ENCODE peak calls at places on chromosomes 3 and 15, in nine cellular contexts. One of them, this sample, is unnamed.

GRCh38 chr3:120497318-120497717 is 46.5 kb upstream of the FSTL1 start:
- DNase-seq in esophagus squamous epithelium: no peak
- DNase-seq in MCF 10A: peak; percentile 84
- DNase-seq in NCI-H69: no peak
- DNase-seq in dorsolateral prefrontal cortex: no peak
- DNase-seq in endodermal cell: no peak
- DNase-seq in activated naive CD8-positive, alpha-beta T cell treated with anti-CD3 and anti-CD28 coated beads, Interleukin-2, amount 50 U/mL, for 24 hours: no peak
- DNase-seq in naive thymus-derived CD8-positive, alpha-beta T cell: no peak
- DNase-seq in WTC11: no peak
- DNase-seq in this sample: no peak

GRCh38 chr3:48232734-48233133 is 8.2 kb upstream of the ZNF589 start:
- DNase-seq in esophagus squamous epithelium: no peak
- DNase-seq in MCF 10A: peak; percentile 87
- DNase-seq in NCI-H69: peak; percentile 88
- DNase-seq in dorsolateral prefrontal cortex: peak; percentile 84
- DNase-seq in endodermal cell: peak; percentile 93
- DNase-seq in activated naive CD8-positive, alpha-beta T cell treated with anti-CD3 and anti-CD28 coated beads, Interleukin-2, amount 50 U/mL, for 24 hours: peak; percentile 69
- DNase-seq in naive thymus-derived CD8-positive, alpha-beta T cell: peak; percentile 28
- DNase-seq in WTC11: peak; percentile 86
- DNase-seq in this sample: no peak

GRCh38 chr15:82890338-82891024 is 62.0 kb downstream of the HOMER2 start:
- DNase-seq in esophagus squamous epithelium: no peak
- DNase-seq in MCF 10A: no peak
- DNase-seq in NCI-H69: no peak
- DNase-seq in dorsolateral prefrontal cortex: no peak
- DNase-seq in endodermal cell: no peak
- DNase-seq in activated naive CD8-positive, alpha-beta T cell treated with anti-CD3 and anti-CD28 coated beads, Interleukin-2, amount 50 U/mL, for 24 hours: no peak
- DNase-seq in naive thymus-derived CD8-positive, alpha-beta T cell: no peak
- DNase-seq in WTC11: no peak
- DNase-seq in this sample: no peak

GRCh38 chr3:150761831-150762661 is 923 bp downstream of the SIAH2 start:
- DNase-seq in esophagus squamous epithelium: no peak
- DNase-seq in MCF 10A: peak; percentile 75
- DNase-seq in NCI-H69: peak; percentile 70
- DNase-seq in dorsolateral prefrontal cortex: no peak
- DNase-seq in endodermal cell: peak; percentile 79
- DNase-seq in activated naive CD8-positive, alpha-beta T cell treated with anti-CD3 and anti-CD28 coated beads, Interleukin-2, amount 50 U/mL, for 24 hours: peak; percentile 40
- DNase-seq in naive thymus-derived CD8-positive, alpha-beta T cell: no peak
- DNase-seq in WTC11: peak; percentile 31
- DNase-seq in this sample: peak; percentile 16

GRCh38 chr15:63348392-63348791 is 33.3 kb downstream of the CA12 start:
- DNase-seq in esophagus squamous epithelium: no peak
- DNase-seq in MCF 10A: peak; percentile 82
- DNase-seq in NCI-H69: peak; percentile 85
- DNase-seq in dorsolateral prefrontal cortex: no peak
- DNase-seq in endodermal cell: no peak
- DNase-seq in activated naive CD8-positive, alpha-beta T cell treated with anti-CD3 and anti-CD28 coated beads, Interleukin-2, amount 50 U/mL, for 24 hours: no peak
- DNase-seq in naive thymus-derived CD8-positive, alpha-beta T cell: no peak
- DNase-seq in WTC11: no peak
- DNase-seq in this sample: no peak

GRCh38 chr3:33716227-33716626 is 1.8 kb downstream of the CLASP2 start:
- DNase-seq in esophagus squamous epithelium: no peak
- DNase-seq in MCF 10A: peak; percentile 48
- DNase-seq in NCI-H69: no peak
- DNase-seq in dorsolateral prefrontal cortex: no peak
- DNase-seq in endodermal cell: no peak
- DNase-seq in activated naive CD8-positive, alpha-beta T cell treated with anti-CD3 and anti-CD28 coated beads, Interleukin-2, amount 50 U/mL, for 24 hours: no peak
- DNase-seq in naive thymus-derived CD8-positive, alpha-beta T cell: no peak
- DNase-seq in WTC11: no peak
- DNase-seq in this sample: no peak

GRCh38 chr15:67039349-67040075 is 25.9 kb upstream of the SMAD3 start:
- DNase-seq in esophagus squamous epithelium: no peak
- DNase-seq in MCF 10A: peak; percentile 54
- DNase-seq in NCI-H69: peak; percentile 21
- DNase-seq in dorsolateral prefrontal cortex: no peak
- DNase-seq in endodermal cell: peak; percentile 90
- DNase-seq in activated naive CD8-positive, alpha-beta T cell treated with anti-CD3 and anti-CD28 coated beads, Interleukin-2, amount 50 U/mL, for 24 hours: no peak
- DNase-seq in naive thymus-derived CD8-positive, alpha-beta T cell: no peak
- DNase-seq in WTC11: peak; percentile 63
- DNase-seq in this sample: no peak

GRCh38 chr15:55999635-56000034 is 6.2 kb upstream of the NEDD4 start:
- DNase-seq in esophagus squamous epithelium: no peak
- DNase-seq in MCF 10A: peak; percentile 80
- DNase-seq in NCI-H69: no peak
- DNase-seq in dorsolateral prefrontal cortex: no peak
- DNase-seq in endodermal cell: no peak
- DNase-seq in activated naive CD8-positive, alpha-beta T cell treated with anti-CD3 and anti-CD28 coated beads, Interleukin-2, amount 50 U/mL, for 24 hours: no peak
- DNase-seq in naive thymus-derived CD8-positive, alpha-beta T cell: no peak
- DNase-seq in WTC11: no peak
- DNase-seq in this sample: no peak

GRCh38 chr15:90213123-90213817 is 12.1 kb downstream of the SEMA4B start:
- DNase-seq in esophagus squamous epithelium: no peak
- DNase-seq in MCF 10A: peak; percentile 34
- DNase-seq in NCI-H69: no peak
- DNase-seq in dorsolateral prefrontal cortex: no peak
- DNase-seq in endodermal cell: no peak
- DNase-seq in activated naive CD8-positive, alpha-beta T cell treated with anti-CD3 and anti-CD28 coated beads, Interleukin-2, amount 50 U/mL, for 24 hours: no peak
- DNase-seq in naive thymus-derived CD8-positive, alpha-beta T cell: no peak
- DNase-seq in WTC11: no peak
- DNase-seq in this sample: no peak

This sample was measured in T-helper 9 cell.